ENCODE peak calls at places on chromosomes 16 and 17, in nine cellular contexts. One of them, this sample, is unnamed.

GRCh38 chr17:50059256-50059655 is 3.3 kb downstream of the ITGA3 start:
- DNase-seq in kidney: no peak
- DNase-seq in endodermal cell: peak
- DNase-seq in thoracic aorta: no peak
- DNase-seq in PC-3: peak
- DNase-seq in A549: no peak
- DNase-seq in body of pancreas: peak
- DNase-seq in heart right ventricle: no peak
- DNase-seq in psoas muscle: no peak
- DNase-seq in this sample: no peak

GRCh38 chr16:69298261-69298660 is 12.9 kb upstream of the VPS4A start:
- DNase-seq in psoas muscle: no peak
- DNase-seq in A549: no peak
- DNase-seq in body of pancreas: no peak
- DNase-seq in heart right ventricle: no peak
- DNase-seq in PC-3: no peak
- DNase-seq in endodermal cell: no peak
- DNase-seq in kidney: no peak
- DNase-seq in thoracic aorta: no peak
- DNase-seq in this sample: no peak

GRCh38 chr17:55238931-55239297 is 25.8 kb upstream of the HLF start:
- DNase-seq in endodermal cell: no peak
- DNase-seq in heart right ventricle: peak
- DNase-seq in kidney: no peak
- DNase-seq in body of pancreas: peak
- DNase-seq in psoas muscle: no peak
- DNase-seq in A549: no peak
- DNase-seq in PC-3: no peak
- DNase-seq in thoracic aorta: no peak
- DNase-seq in this sample: no peak

GRCh38 chr16:70715860-70716357 is 30.1 kb upstream of the MTSS2 start:
- DNase-seq in body of pancreas: peak
- DNase-seq in kidney: no peak
- DNase-seq in heart right ventricle: no peak
- DNase-seq in PC-3: peak
- DNase-seq in A549: no peak
- DNase-seq in thoracic aorta: no peak
- DNase-seq in psoas muscle: no peak
- DNase-seq in endodermal cell: no peak
- DNase-seq in this sample: no peak

GRCh38 chr17:60110586-60110985 is 31.9 kb upstream of the HEATR6 start:
- DNase-seq in PC-3: no peak
- DNase-seq in thoracic aorta: no peak
- DNase-seq in psoas muscle: no peak
- DNase-seq in body of pancreas: no peak
- DNase-seq in heart right ventricle: no peak
- DNase-seq in endodermal cell: peak
- DNase-seq in A549: no peak
- DNase-seq in kidney: no peak
- DNase-seq in this sample: no peak

GRCh38 chr16:27067138-27067537 is 411 bp downstream of the C16orf82 start:
- DNase-seq in endodermal cell: peak
- DNase-seq in psoas muscle: no peak
- DNase-seq in heart right ventricle: no peak
- DNase-seq in thoracic aorta: no peak
- DNase-seq in A549: no peak
- DNase-seq in body of pancreas: no peak
- DNase-seq in kidney: peak
- DNase-seq in PC-3: no peak
- DNase-seq in this sample: no peak

GRCh38 chr17:58741121-58741625 is 14.5 kb upstream of the PPM1E start:
- DNase-seq in endodermal cell: no peak
- DNase-seq in kidney: no peak
- DNase-seq in PC-3: peak
- DNase-seq in psoas muscle: no peak
- DNase-seq in body of pancreas: no peak
- DNase-seq in heart right ventricle: no peak
- DNase-seq in thoracic aorta: no peak
- DNase-seq in A549: peak
- DNase-seq in this sample: no peak

GRCh38 chr17:74639704-74640142 is 16.2 kb upstream of the CD300E start:
- DNase-seq in PC-3: no peak
- DNase-seq in thoracic aorta: no peak
- DNase-seq in kidney: no peak
- DNase-seq in endodermal cell: no peak
- DNase-seq in body of pancreas: no peak
- DNase-seq in A549: no peak
- DNase-seq in heart right ventricle: no peak
- DNase-seq in psoas muscle: no peak
- DNase-seq in this sample: no peak

GRCh38 chr17:74957935-74958549 is 14.5 kb downstream of the HID1 start:
- DNase-seq in endodermal cell: peak
- DNase-seq in PC-3: peak
- DNase-seq in A549: peak
- DNase-seq in body of pancreas: peak
- DNase-seq in heart right ventricle: peak
- DNase-seq in psoas muscle: peak
- DNase-seq in thoracic aorta: peak
- DNase-seq in kidney: peak
- DNase-seq in this sample: no peak

GRCh38 chr17:3747805-3748204 is 24.1 kb downstream of the HASPIN start:
- DNase-seq in thoracic aorta: no peak
- DNase-seq in heart right ventricle: no peak
- DNase-seq in body of pancreas: no peak
- DNase-seq in psoas muscle: no peak
- DNase-seq in endodermal cell: no peak
- DNase-seq in PC-3: no peak
- DNase-seq in A549: no peak
- DNase-seq in kidney: no peak
- DNase-seq in this sample: no peak

GRCh38 chr17:8650119-8650499 is 19.6 kb upstream of the MYH10 start:
- DNase-seq in thoracic aorta: no peak
- DNase-seq in A549: no peak
- DNase-seq in endodermal cell: no peak
- DNase-seq in kidney: no peak
- DNase-seq in body of pancreas: no peak
- DNase-seq in PC-3: no peak
- DNase-seq in heart right ventricle: no peak
- DNase-seq in psoas muscle: no peak
- DNase-seq in this sample: no peak

GRCh38 chr16:74667215-74667765 is 613 bp upstream of the RFWD3 start:
- DNase-seq in A549: peak
- DNase-seq in thoracic aorta: no peak
- DNase-seq in PC-3: no peak
- DNase-seq in heart right ventricle: peak
- DNase-seq in kidney: peak
- DNase-seq in psoas muscle: peak
- DNase-seq in endodermal cell: peak
- DNase-seq in body of pancreas: peak
- DNase-seq in this sample: no peak

GRCh38 chr17:32553168-32553567 is 66.4 kb downstream of the CDK5R1 start:
- DNase-seq in body of pancreas: no peak
- DNase-seq in endodermal cell: no peak
- DNase-seq in heart right ventricle: no peak
- DNase-seq in A549: no peak
- DNase-seq in kidney: no peak
- DNase-seq in psoas muscle: no peak
- DNase-seq in PC-3: no peak
- DNase-seq in thoracic aorta: no peak
- DNase-seq in this sample: no peak

DNA sequence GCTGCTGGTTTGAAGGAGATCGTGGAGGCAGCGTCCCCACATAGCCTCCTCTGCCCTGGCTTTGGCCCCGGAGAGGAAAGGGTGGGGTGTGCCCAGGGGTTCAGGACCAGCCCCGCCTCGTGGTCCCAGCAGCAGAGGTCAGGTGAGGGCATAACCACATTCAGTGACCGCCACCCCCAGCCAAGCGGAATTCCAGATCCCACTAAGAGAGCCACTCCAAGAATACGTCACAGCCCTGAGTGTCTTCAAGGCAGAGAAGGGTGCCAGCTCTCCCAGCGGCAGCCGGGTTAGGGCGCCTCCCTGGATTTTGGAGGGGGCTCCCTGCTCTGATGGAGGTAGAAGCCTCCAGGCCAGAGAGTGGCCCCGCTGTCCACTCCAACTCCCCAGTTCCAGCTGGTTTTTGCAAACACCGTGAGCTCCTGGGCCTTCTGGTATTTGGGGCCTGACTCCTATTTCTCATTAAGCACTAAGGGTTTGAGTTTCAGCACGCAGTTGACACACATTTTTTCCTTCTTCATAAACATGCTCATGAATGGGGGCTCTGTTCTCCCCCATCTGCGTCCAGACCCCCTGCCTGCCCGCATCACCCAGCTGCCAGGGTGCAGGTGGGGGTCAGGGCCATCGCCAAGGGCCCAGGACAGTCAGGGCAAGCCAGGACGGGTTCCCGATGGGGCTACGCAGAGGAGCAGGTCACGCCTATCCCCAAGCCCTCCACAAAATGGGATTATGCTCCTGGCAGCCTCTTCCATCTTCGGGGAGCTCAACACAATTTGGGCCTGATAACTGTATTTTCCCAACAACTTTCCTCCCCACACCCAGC is 98.4 kb upstream of the PLCG2 start:
- DNase-seq in thoracic aorta: no peak
- DNase-seq in endodermal cell: no peak
- DNase-seq in kidney: peak
- DNase-seq in PC-3: no peak
- DNase-seq in psoas muscle: no peak
- DNase-seq in heart right ventricle: no peak
- DNase-seq in A549: no peak
- DNase-seq in body of pancreas: no peak
- DNase-seq in this sample: no peak
- TF ChIP-seq CTCF in thoracic aorta: no peak
- TF ChIP-seq CTCF in endodermal cell: no peak
- TF ChIP-seq CTCF in kidney: no peak
- TF ChIP-seq CTCF in PC-3: no peak
- TF ChIP-seq CTCF in psoas muscle: no peak
- TF ChIP-seq CTCF in heart right ventricle: no peak
- TF ChIP-seq CTCF in A549: no peak
- TF ChIP-seq CTCF in body of pancreas: no peak
- TF ChIP-seq CTCF in this sample: no peak

DNA sequence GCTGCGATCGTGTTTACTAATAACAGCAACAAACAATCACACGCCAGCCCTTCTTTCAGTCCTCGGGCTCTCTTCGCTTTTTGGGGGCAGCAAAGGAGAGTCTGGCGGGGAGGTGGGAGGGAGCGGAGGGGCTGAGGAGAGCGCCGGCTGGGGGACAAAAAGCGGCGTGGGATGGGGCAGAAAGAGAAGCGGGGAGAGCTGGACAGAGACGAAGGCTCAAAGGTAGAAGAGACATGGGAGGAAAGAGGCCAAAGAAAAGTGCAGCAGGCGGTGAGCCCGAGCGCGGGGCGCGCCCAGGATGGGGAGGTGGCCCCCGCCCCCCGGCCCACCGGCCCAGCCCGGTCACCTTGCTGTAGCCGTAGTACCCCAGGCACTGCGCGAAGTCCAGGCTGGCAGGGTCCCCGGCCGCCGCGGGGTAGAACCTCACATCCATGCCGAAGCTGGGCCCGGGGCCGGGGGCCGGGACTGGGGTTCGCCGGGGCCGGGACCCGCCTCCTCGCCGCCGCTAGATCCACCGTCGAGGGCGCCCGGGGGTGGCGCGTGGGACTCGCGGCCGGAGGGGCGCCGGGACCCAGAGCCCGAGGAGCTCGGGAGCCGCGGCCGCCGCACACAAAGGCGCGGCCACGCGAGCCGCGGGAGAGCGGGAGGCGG is 527 bp downstream of the TOX3 start:
- DNase-seq in heart right ventricle: no peak
- DNase-seq in PC-3: no peak
- DNase-seq in psoas muscle: no peak
- DNase-seq in kidney: peak
- DNase-seq in A549: no peak
- DNase-seq in thoracic aorta: no peak
- DNase-seq in endodermal cell: peak
- DNase-seq in body of pancreas: no peak
- DNase-seq in this sample: no peak
- H3K4me3 ChIP-seq in heart right ventricle: peak
- H3K4me3 ChIP-seq in PC-3: no peak
- H3K4me3 ChIP-seq in psoas muscle: peak
- H3K4me3 ChIP-seq in kidney: peak
- H3K4me3 ChIP-seq in A549: peak
- H3K4me3 ChIP-seq in thoracic aorta: peak
- H3K4me3 ChIP-seq in endodermal cell: peak
- H3K4me3 ChIP-seq in body of pancreas: peak
- H3K4me3 ChIP-seq in this sample: no peak

GRCh38 chr17:29709861-29710849 is 87.4 kb upstream of the CORO6 start:
- DNase-seq in A549: no peak
- DNase-seq in PC-3: no peak
- DNase-seq in psoas muscle: no peak
- DNase-seq in kidney: no peak
- DNase-seq in thoracic aorta: no peak
- DNase-seq in body of pancreas: no peak
- DNase-seq in endodermal cell: no peak
- DNase-seq in heart right ventricle: no peak
- DNase-seq in this sample: no peak
- H3K27ac ChIP-seq in A549: no peak
- H3K27ac ChIP-seq in PC-3: no peak
- H3K27ac ChIP-seq in psoas muscle: peak
- H3K27ac ChIP-seq in kidney: peak
- H3K27ac ChIP-seq in thoracic aorta: peak
- H3K27ac ChIP-seq in body of pancreas: no peak
- H3K27ac ChIP-seq in endodermal cell: no peak
- H3K27ac ChIP-seq in heart right ventricle: peak
- H3K27ac ChIP-seq in this sample: peak

DNA sequence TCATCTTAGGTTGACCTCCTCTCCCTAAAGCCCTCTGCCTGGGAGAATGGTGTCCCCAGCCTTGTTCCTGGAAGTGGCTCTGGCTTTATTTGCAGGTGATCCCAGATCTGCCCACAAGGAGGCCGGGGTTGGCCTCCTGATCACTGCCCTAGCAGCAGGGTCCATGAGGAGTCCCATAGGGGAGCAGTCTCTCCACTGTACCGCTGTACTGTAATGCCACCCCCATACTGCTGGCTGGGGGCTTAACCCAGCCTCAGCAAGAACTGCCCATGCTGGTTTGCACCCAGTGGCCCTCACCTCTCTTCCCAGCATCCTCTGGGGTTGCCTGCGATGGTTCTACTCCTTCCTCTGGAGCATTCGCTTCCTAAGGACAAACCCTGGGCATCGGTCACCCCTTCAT is 39.1 kb downstream of the PSME3IP1 start:
- DNase-seq in endodermal cell: peak
- DNase-seq in heart right ventricle: no peak
- DNase-seq in body of pancreas: no peak
- DNase-seq in kidney: no peak
- DNase-seq in A549: peak
- DNase-seq in thoracic aorta: no peak
- DNase-seq in PC-3: peak
- DNase-seq in psoas muscle: no peak
- DNase-seq in this sample: no peak
- TF ChIP-seq CTCF in endodermal cell: peak
- TF ChIP-seq CTCF in heart right ventricle: no peak
- TF ChIP-seq CTCF in body of pancreas: peak
- TF ChIP-seq CTCF in kidney: no peak
- TF ChIP-seq CTCF in A549: no peak
- TF ChIP-seq CTCF in thoracic aorta: no peak
- TF ChIP-seq CTCF in PC-3: peak
- TF ChIP-seq CTCF in psoas muscle: no peak
- TF ChIP-seq CTCF in this sample: peak

This sample was measured in RWPE2.